ENCODE peak calls at places on chromosomes 4 and X, in five cellular contexts. O is fibroblast of pulmonary artery, Z is RWPE1, R is body of pancreas, Q is psoas muscle. G is an unnamed sample.

GRCh38 chrX:79933938-79934337 is 80.6 kb upstream of the TBX22 start:
- DNase-seq in O (no peak), Z (no peak), R (no peak), Q (no peak), G (no peak)

GRCh38 chr4:166012129-166013078 is 139.4 kb downstream of the TLL1 start:
- DNase-seq in O (peak), Z (peak), R (no peak), Q (no peak), G (peak)

GRCh38 chr4:71860643-71861042 is 76.8 kb upstream of the GC start:
- DNase-seq in O (no peak), Z (no peak), R (no peak), Q (no peak), G (peak)

GRCh38 chr4:166252487-166253402 is 379.7 kb downstream of the TLL1 start:
- DNase-seq in O (peak), Z (peak), R (peak), Q (no peak), G (peak)

GRCh38 chr4:128480945-128481344 is 193.3 kb upstream of the PGRMC2 start:
- DNase-seq in O (no peak), Z (no peak), R (no peak), Q (no peak), G (no peak)

GRCh38 chr4:14867847-14868246 is 134.4 kb upstream of the CPEB2 start:
- DNase-seq in O (no peak), Z (no peak), R (no peak), Q (no peak), G (no peak)

GRCh38 chr4:155512812-155513211 is 136.0 kb upstream of the MAP9 start:
- DNase-seq in O (no peak), Z (no peak), R (no peak), Q (no peak), G (peak)

GRCh38 chr4:61511716-61512488 is 311.8 kb downstream of the ADGRL3 start:
- DNase-seq in O (peak), Z (peak), R (no peak), Q (no peak), G (peak)

GRCh38 chrX:110001702-110002299 is 1.1 kb upstream of the TMEM164 start:
- DNase-seq in O (no peak), Z (no peak), R (no peak), Q (no peak), G (no peak)

GRCh38 chrX:316351-317325 is 2.0 kb downstream of the GTPBP6 start:
- DNase-seq in O (no peak), Z (no peak), R (peak), Q (no peak), G (no peak)

GRCh38 chr4:146654648-146654975 is 15.9 kb downstream of the POU4F2 start:
- DNase-seq in O (no peak), Z (no peak), R (no peak), Q (no peak), G (no peak)

GRCh38 chr4:141731481-141731880 is 95.1 kb downstream of the IL15 start:
- DNase-seq in O (no peak), Z (no peak), R (no peak), Q (no peak), G (peak)

GRCh38 chr4:21656832-21657231 is 291.7 kb downstream of the KCNIP4 start:
- DNase-seq in O (peak), Z (peak), R (no peak), Q (no peak), G (peak)

GRCh38 chr4:186724861-186725419 is 1.3 kb upstream of the FAT1 start:
- DNase-seq in O (peak), Z (peak), R (peak), Q (no peak), G (peak)

GRCh38 chr4:113499696-113500095 is 261.8 kb downstream of the CAMK2D start:
- DNase-seq in O (peak), Z (peak), R (no peak), Q (no peak), G (peak)

GRCh38 chrX:30824275-30824674 is 64.8 kb downstream of the TAB3 start:
- DNase-seq in O (no peak), Z (no peak), R (no peak), Q (no peak), G (no peak)

GRCh38 chrX:87878926-87879325 is 361.3 kb downstream of the KLHL4 start:
- DNase-seq in O (no peak), Z (no peak), R (no peak), Q (no peak), G (no peak)

GRCh38 chr4:141713771-141714445 is 77.5 kb downstream of the IL15 start:
- DNase-seq in O (peak), Z (peak), R (no peak), Q (no peak), G (peak)

GRCh38 chr4:962231-963208 is 10.8 kb downstream of the DGKQ start:
- DNase-seq in O (no peak), Z (no peak), R (no peak), Q (no peak), G (no peak)

GRCh38 chrX:639151-639550 is 8.6 kb downstream of the SHOX start:
- DNase-seq in O (no peak), Z (no peak), R (no peak), Q (no peak), G (no peak)

GRCh38 chrX:144738246-144738645 is 509.1 kb upstream of the SPANXN1 start:
- DNase-seq in O (no peak), Z (no peak), R (no peak), Q (no peak), G (no peak)

GRCh38 chr4:98939892-98940298 is 11.0 kb upstream of the EIF4E start:
- DNase-seq in O (peak), Z (peak), R (no peak), Q (no peak), G (peak)

GRCh38 chr4:184503869-184504300 is 29.5 kb upstream of the IRF2 start:
- DNase-seq in O (peak), Z (no peak), R (peak), Q (no peak), G (peak)

GRCh38 chr4:23932935-23933334 is 43.1 kb upstream of the PPARGC1A start:
- DNase-seq in O (peak), Z (no peak), R (no peak), Q (no peak), G (peak)

GRCh38 chr4:2716236-2716635 is 39.9 kb downstream of the TNIP2 start:
- DNase-seq in O (no peak), Z (no peak), R (no peak), Q (no peak), G (no peak)

GRCh38 chr4:186191266-186192067 is at the start of gene CYP4V2:
- DNase-seq in O (peak), Z (peak), R (peak), Q (peak), G (peak)

GRCh38 chr4:8648296-8648695 is 55.7 kb downstream of the CPZ start:
- DNase-seq in O (no peak), Z (no peak), R (no peak), Q (no peak), G (no peak)

GRCh38 chr4:56727150-56727549 is 46.1 kb upstream of the HOPX start:
- DNase-seq in O (peak), Z (no peak), R (no peak), Q (no peak), G (peak)
- TF ChIP-seq CTCF in O (peak), Z (no peak), R (no peak), Q (no peak), G (peak)

DNA sequence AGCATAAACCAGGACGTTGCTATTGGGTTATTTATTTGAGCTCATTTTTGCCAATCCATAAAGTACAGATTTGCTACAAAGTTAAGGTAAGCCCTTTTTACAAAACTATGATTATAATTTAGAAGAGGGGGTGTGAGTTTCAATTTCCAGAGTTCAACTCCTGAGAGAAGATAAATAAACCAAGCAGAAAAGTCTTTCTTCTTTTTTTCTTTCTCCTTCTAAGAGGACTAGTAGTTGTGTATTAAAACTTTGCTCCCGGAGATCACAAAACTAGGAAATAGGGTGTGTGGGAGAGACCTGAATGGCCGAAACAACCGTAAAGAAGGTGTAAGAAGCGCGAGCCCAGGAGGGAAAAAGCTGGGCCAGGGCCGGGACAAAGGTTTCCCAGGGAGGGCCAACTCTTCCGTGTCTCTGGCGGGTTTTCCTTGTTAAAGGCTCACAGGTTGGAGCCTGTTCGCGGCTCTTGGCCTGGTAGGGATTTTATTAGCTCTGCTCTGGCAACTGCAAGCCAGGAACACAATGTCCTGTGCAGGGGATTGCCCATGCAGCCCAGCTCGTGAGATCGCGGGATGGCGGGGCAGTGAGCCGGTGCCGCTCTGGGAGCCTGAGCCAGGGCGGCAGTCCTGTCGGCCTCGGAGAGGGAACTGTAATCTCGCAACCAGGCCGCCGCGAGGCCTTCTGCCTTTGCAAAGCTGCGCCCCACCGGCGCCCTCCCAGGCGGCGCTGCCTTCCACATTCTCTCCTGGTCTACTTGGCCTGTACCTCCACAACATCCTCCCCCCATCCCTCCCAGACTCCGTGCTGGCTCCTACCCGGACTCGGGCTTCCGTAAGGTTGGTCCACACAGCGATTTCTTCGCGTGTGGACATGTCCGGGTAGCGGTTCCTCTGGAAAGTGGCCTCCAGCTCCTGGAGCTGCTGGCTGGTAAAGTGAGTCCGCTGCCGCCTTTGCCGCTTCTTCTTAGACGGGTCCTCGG is 2.2 kb downstream of the PITX2 start:
- DNase-seq in O (peak), Z (peak), R (no peak), Q (peak), G (no peak)
- TF ChIP-seq CTCF in O (no peak), Z (peak), R (no peak), Q (peak), G (no peak)

DNA sequence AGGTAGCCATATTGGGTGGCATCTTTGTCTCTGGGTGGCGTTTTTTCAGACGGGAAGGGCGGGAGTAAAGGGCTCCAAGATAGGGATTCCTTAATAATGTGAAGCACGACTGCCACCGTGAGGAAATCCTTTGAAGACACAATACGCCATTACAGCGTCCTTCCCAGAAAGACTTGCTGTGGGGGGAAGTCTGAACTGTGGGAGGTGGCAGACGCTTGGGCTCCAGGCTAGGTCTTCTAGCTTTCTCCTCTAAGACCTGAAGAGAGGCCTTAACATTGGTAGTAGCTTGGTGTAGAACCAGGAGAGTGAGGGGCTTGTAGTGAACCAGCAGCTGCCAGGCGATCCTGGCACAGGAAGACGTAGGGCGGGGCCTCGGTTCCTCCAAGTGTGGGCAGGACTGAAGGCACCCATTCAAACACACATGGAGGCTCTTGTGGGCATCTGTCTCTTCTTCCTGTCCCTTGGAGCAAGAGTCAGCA is 197.3 kb downstream of the OR13H1 start:
- DNase-seq in O (no peak), Z (no peak), R (peak), Q (peak), G (peak)
- TF ChIP-seq CTCF in O (no peak), Z (no peak), R (no peak), Q (peak), G (peak)

GRCh38 chr4:41644288-41644914 is 104.1 kb downstream of the PHOX2B start:
- DNase-seq in O (peak), Z (peak), R (peak), Q (peak), G (peak)
- TF ChIP-seq CTCF in O (peak), Z (peak), R (peak), Q (peak), G (peak)